ENCODE peak calls at places on chromosomes 11 and 22, in six cellular contexts. One of them, this sample, is unnamed.

GRCh38 chr22:48895831-48896765 is 931.6 kb downstream of the BRD1 start:
- DNase-seq in ovary: peak; percentile 16
- DNase-seq in gastrocnemius medialis: no peak
- DNase-seq in IMR-90: no peak
- DNase-seq in spleen: no peak
- DNase-seq in A549: no peak
- DNase-seq in this sample: no peak

GRCh38 chr11:73218830-73219215 is 742 bp downstream of the P2RY2 start:
- DNase-seq in ovary: no peak
- DNase-seq in gastrocnemius medialis: peak; percentile 66
- DNase-seq in IMR-90: no peak
- DNase-seq in spleen: peak; percentile 68
- DNase-seq in A549: no peak
- DNase-seq in this sample: no peak

GRCh38 chr11:17777726-17778091 is 43.1 kb downstream of the KCNC1 start:
- DNase-seq in ovary: peak; percentile 17
- DNase-seq in gastrocnemius medialis: no peak
- DNase-seq in IMR-90: no peak
- DNase-seq in spleen: peak; percentile 43
- DNase-seq in A549: no peak
- DNase-seq in this sample: no peak

GRCh38 chr11:69914286-69915150 is 95.3 kb upstream of the FGF3 start:
- DNase-seq in ovary: peak; percentile 32
- DNase-seq in gastrocnemius medialis: no peak
- DNase-seq in IMR-90: no peak
- DNase-seq in spleen: peak; percentile 58
- DNase-seq in A549: no peak
- DNase-seq in this sample: no peak

GRCh38 chr11:73139476-73140198 is 2.5 kb downstream of the FCHSD2 start:
- DNase-seq in ovary: no peak
- DNase-seq in gastrocnemius medialis: no peak
- DNase-seq in IMR-90: peak; percentile 49
- DNase-seq in spleen: no peak
- DNase-seq in A549: no peak
- DNase-seq in this sample: no peak

GRCh38 chr22:44410396-44411056 is 87.5 kb downstream of the RTL6 start:
- DNase-seq in ovary: peak; percentile 27
- DNase-seq in gastrocnemius medialis: no peak
- DNase-seq in IMR-90: no peak
- DNase-seq in spleen: peak; percentile 60
- DNase-seq in A549: no peak
- DNase-seq in this sample: no peak

GRCh38 chr11:109309153-109309552 is 112.8 kb upstream of the C11orf87 start:
- DNase-seq in ovary: no peak
- DNase-seq in gastrocnemius medialis: no peak
- DNase-seq in IMR-90: no peak
- DNase-seq in spleen: no peak
- DNase-seq in A549: no peak
- DNase-seq in this sample: no peak

GRCh38 chr11:115939726-115940421 is 435.7 kb upstream of the CADM1 start:
- DNase-seq in ovary: no peak
- DNase-seq in gastrocnemius medialis: no peak
- DNase-seq in IMR-90: no peak
- DNase-seq in spleen: no peak
- DNase-seq in A549: no peak
- DNase-seq in this sample: no peak

GRCh38 chr11:29333993-29334780 is 682.6 kb downstream of the KCNA4 start:
- DNase-seq in ovary: no peak
- DNase-seq in gastrocnemius medialis: no peak
- DNase-seq in IMR-90: peak; percentile 88
- DNase-seq in spleen: no peak
- DNase-seq in A549: peak; percentile 61
- DNase-seq in this sample: no peak

GRCh38 chr11:32838505-32839274 is 9.0 kb downstream of the PRRG4 start:
- DNase-seq in ovary: no peak
- DNase-seq in gastrocnemius medialis: no peak
- DNase-seq in IMR-90: no peak
- DNase-seq in spleen: no peak
- DNase-seq in A549: no peak
- DNase-seq in this sample: no peak

GRCh38 chr11:103257360-103257759 is 148.1 kb downstream of the DYNC2H1 start:
- DNase-seq in ovary: no peak
- DNase-seq in gastrocnemius medialis: no peak
- DNase-seq in IMR-90: peak; percentile 49
- DNase-seq in spleen: no peak
- DNase-seq in A549: peak; percentile 6
- DNase-seq in this sample: no peak

GRCh38 chr22:21068681-21069276 is 23.0 kb downstream of the LRRC74B start:
- DNase-seq in ovary: no peak
- DNase-seq in gastrocnemius medialis: no peak
- DNase-seq in IMR-90: no peak
- DNase-seq in spleen: no peak
- DNase-seq in A549: no peak
- DNase-seq in this sample: no peak

GRCh38 chr22:31943976-31944699 is at the start of gene YWHAH:
- DNase-seq in ovary: peak; percentile 99
- DNase-seq in gastrocnemius medialis: peak; percentile 95
- DNase-seq in IMR-90: peak; percentile 89
- DNase-seq in spleen: peak; percentile 98
- DNase-seq in A549: peak; percentile 83
- DNase-seq in this sample: peak; percentile 75

GRCh38 chr11:64251986-64252837 is 882 bp downstream of the PLCB3 start:
- DNase-seq in ovary: peak; percentile 74
- DNase-seq in gastrocnemius medialis: no peak
- DNase-seq in IMR-90: no peak
- DNase-seq in spleen: no peak
- DNase-seq in A549: peak; percentile 69
- DNase-seq in this sample: no peak

GRCh38 chr11:72789493-72790131 is 4.2 kb downstream of the STARD10 start:
- DNase-seq in ovary: no peak
- DNase-seq in gastrocnemius medialis: peak; percentile 79
- DNase-seq in IMR-90: peak; percentile 52
- DNase-seq in spleen: no peak
- DNase-seq in A549: no peak
- DNase-seq in this sample: no peak

GRCh38 chr11:76408171-76408965 is 27.2 kb downstream of the GVQW3 start:
- DNase-seq in ovary: no peak
- DNase-seq in gastrocnemius medialis: no peak
- DNase-seq in IMR-90: no peak
- DNase-seq in spleen: no peak
- DNase-seq in A549: no peak
- DNase-seq in this sample: no peak

GRCh38 chr11:36622431-36623136 is 24.5 kb upstream of the RAG2 start:
- DNase-seq in ovary: no peak
- DNase-seq in gastrocnemius medialis: no peak
- DNase-seq in IMR-90: peak; percentile 36
- DNase-seq in spleen: no peak
- DNase-seq in A549: peak; percentile 4
- DNase-seq in this sample: no peak

GRCh38 chr11:75554258-75555022 is 7.6 kb upstream of the SERPINH1 start:
- DNase-seq in ovary: peak; percentile 99
- DNase-seq in gastrocnemius medialis: peak; percentile 64
- DNase-seq in IMR-90: peak; percentile 100
- DNase-seq in spleen: no peak
- DNase-seq in A549: no peak
- DNase-seq in this sample: no peak

GRCh38 chr11:107576497-107577086 is 11.1 kb upstream of the ALKBH8 start:
- DNase-seq in ovary: peak; percentile 47
- DNase-seq in gastrocnemius medialis: no peak
- DNase-seq in IMR-90: peak; percentile 47
- DNase-seq in spleen: no peak
- DNase-seq in A549: peak; percentile 36
- DNase-seq in this sample: no peak

GRCh38 chr11:59158206-59159068 is 13.5 kb upstream of the DTX4 start:
- DNase-seq in ovary: no peak
- DNase-seq in gastrocnemius medialis: peak; percentile 18
- DNase-seq in IMR-90: peak; percentile 75
- DNase-seq in spleen: no peak
- DNase-seq in A549: peak; percentile 72
- DNase-seq in this sample: no peak

GRCh38 chr22:19341500-19341899 is 50.0 kb upstream of the CLTCL1 start:
- DNase-seq in ovary: no peak
- DNase-seq in gastrocnemius medialis: no peak
- DNase-seq in IMR-90: no peak
- DNase-seq in spleen: no peak
- DNase-seq in A549: no peak
- DNase-seq in this sample: no peak

GRCh38 chr11:61037694-61038093 is 64.6 kb upstream of the CD5 start:
- DNase-seq in ovary: peak; percentile 56
- DNase-seq in gastrocnemius medialis: no peak
- DNase-seq in IMR-90: no peak
- DNase-seq in spleen: no peak
- DNase-seq in A549: no peak
- DNase-seq in this sample: no peak

GRCh38 chr22:35349704-35350538 is 31.0 kb upstream of the HMOX1 start:
- DNase-seq in ovary: peak; percentile 70
- DNase-seq in gastrocnemius medialis: peak; percentile 55
- DNase-seq in IMR-90: peak; percentile 37
- DNase-seq in spleen: peak; percentile 82
- DNase-seq in A549: no peak
- DNase-seq in this sample: no peak

GRCh38 chr22:35348703-35349102 is 32.2 kb upstream of the HMOX1 start:
- DNase-seq in ovary: no peak
- DNase-seq in gastrocnemius medialis: no peak
- DNase-seq in IMR-90: no peak
- DNase-seq in spleen: no peak
- DNase-seq in A549: no peak
- DNase-seq in this sample: no peak

GRCh38 chr22:35348026-35348590 is 32.8 kb upstream of the HMOX1 start:
- DNase-seq in ovary: no peak
- DNase-seq in gastrocnemius medialis: no peak
- DNase-seq in IMR-90: no peak
- DNase-seq in spleen: no peak
- DNase-seq in A549: no peak
- DNase-seq in this sample: no peak

GRCh38 chr22:35350539-35351503 is 30.1 kb upstream of the HMOX1 start:
- DNase-seq in ovary: peak; percentile 95
- DNase-seq in gastrocnemius medialis: peak; percentile 94
- DNase-seq in IMR-90: peak; percentile 89
- DNase-seq in spleen: peak; percentile 97
- DNase-seq in A549: peak; percentile 85
- DNase-seq in this sample: peak; percentile 64

GRCh38 chr22:35349368-35349703 is 31.6 kb upstream of the HMOX1 start:
- DNase-seq in ovary: no peak
- DNase-seq in gastrocnemius medialis: peak; percentile 52
- DNase-seq in IMR-90: no peak
- DNase-seq in spleen: peak; percentile 76
- DNase-seq in A549: no peak
- DNase-seq in this sample: no peak
- H3K4me3 ChIP-seq in ovary: no peak overlapping the region
- H3K4me3 ChIP-seq in gastrocnemius medialis: no peak overlapping the region
- H3K4me3 ChIP-seq in IMR-90: no peak overlapping the region
- H3K4me3 ChIP-seq in spleen: no peak overlapping the region
- H3K4me3 ChIP-seq in A549: no peak overlapping the region
- H3K4me3 ChIP-seq in this sample: no peak overlapping the region

GRCh38 chr22:36332623-36333331 is 55.0 kb downstream of the MYH9 start:
- DNase-seq in ovary: no peak
- DNase-seq in gastrocnemius medialis: no peak
- DNase-seq in IMR-90: peak; percentile 83
- DNase-seq in spleen: peak; percentile 77
- DNase-seq in A549: no peak
- DNase-seq in this sample: no peak
- TF ChIP-seq POLR2A in ovary: no peak
- TF ChIP-seq POLR2A in gastrocnemius medialis: no peak
- TF ChIP-seq POLR2A in IMR-90: no peak
- TF ChIP-seq POLR2A in spleen: no peak
- TF ChIP-seq POLR2A in A549: no peak
- TF ChIP-seq POLR2A in this sample: no peak

GRCh38 chr11:126355926-126356897 is 726 bp downstream of the ST3GAL4 start:
- DNase-seq in ovary: peak; percentile 70
- DNase-seq in gastrocnemius medialis: no peak
- DNase-seq in IMR-90: no peak
- DNase-seq in spleen: peak; percentile 85
- DNase-seq in A549: no peak
- DNase-seq in this sample: no peak
- H3K27ac ChIP-seq in ovary: peak overlapping the region; percentile 82
- H3K27ac ChIP-seq in gastrocnemius medialis: peak overlapping the region; percentile 71
- H3K27ac ChIP-seq in IMR-90: peak overlapping the region; percentile 44
- H3K27ac ChIP-seq in spleen: peak overlapping the region; percentile 92
- H3K27ac ChIP-seq in A549: peak overlapping the region; percentile 98
- H3K27ac ChIP-seq in this sample: peak overlapping the region; percentile 88

GRCh38 chr22:46563381-46564083 is 26.1 kb upstream of the CELSR1 start:
- DNase-seq in ovary: peak; percentile 79
- DNase-seq in gastrocnemius medialis: peak; percentile 73
- DNase-seq in IMR-90: peak; percentile 37
- DNase-seq in spleen: peak; percentile 94
- DNase-seq in A549: peak; percentile 71
- DNase-seq in this sample: no peak
- H3K4me3 ChIP-seq in ovary: no peak overlapping the region
- H3K4me3 ChIP-seq in gastrocnemius medialis: no peak overlapping the region
- H3K4me3 ChIP-seq in IMR-90: no peak overlapping the region
- H3K4me3 ChIP-seq in spleen: no peak overlapping the region
- H3K4me3 ChIP-seq in A549: no peak overlapping the region
- H3K4me3 ChIP-seq in this sample: peak overlapping the region; percentile 51

DNA sequence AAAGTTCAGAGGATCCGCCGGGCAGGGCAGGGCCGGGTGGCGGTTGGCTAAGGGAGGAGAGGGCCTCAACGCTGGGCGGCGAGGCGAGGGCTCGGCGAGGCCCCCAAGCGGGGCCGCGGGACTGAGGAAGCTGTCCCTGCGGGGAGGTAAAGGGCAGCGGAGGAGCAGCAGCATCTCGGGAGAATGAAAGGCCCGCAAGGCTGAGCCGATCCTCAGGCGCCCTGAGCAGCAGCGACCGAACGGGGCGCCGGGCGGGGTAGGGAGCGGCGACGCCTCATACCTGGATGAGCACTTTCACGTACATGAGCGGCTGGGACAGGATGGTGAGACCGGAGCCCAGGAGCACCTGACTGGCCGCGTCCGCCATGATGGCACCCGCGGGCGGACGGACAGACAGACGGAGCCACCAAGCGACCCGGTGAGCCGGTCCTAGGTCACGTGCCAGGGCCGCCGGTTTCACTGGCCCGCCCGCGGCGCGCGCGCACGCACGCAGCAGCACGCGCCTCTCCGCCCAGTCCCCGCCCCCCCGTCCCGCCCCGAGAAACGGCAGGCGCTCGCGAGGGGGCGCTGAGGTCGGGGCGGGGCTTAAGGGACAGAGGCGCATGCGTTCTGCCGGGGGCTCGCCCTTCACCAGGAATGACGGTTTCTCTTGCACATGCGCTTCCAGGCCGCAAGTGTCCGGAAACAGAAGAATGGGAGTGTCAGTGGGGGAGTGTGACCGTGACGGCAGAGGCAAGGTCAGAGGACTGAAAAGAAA is at the start of gene MTCH2:
- DNase-seq in ovary: peak; percentile 97
- DNase-seq in gastrocnemius medialis: peak; percentile 95
- DNase-seq in IMR-90: peak; percentile 97
- DNase-seq in spleen: peak; percentile 98
- DNase-seq in A549: peak; percentile 96
- DNase-seq in this sample: peak; percentile 72
- TF ChIP-seq POLR2A in ovary: peak; percentile 64
- TF ChIP-seq POLR2A in gastrocnemius medialis: peak; percentile 86
- TF ChIP-seq POLR2A in IMR-90: peak; percentile 95
- TF ChIP-seq POLR2A in spleen: no peak
- TF ChIP-seq POLR2A in A549: peak; percentile 98
- TF ChIP-seq POLR2A in this sample: peak; percentile 69

GRCh38 chr11:12157241-12157661 is 46.9 kb downstream of the MICAL2 start:
- DNase-seq in ovary: no peak
- DNase-seq in gastrocnemius medialis: no peak
- DNase-seq in IMR-90: peak; percentile 84
- DNase-seq in spleen: no peak
- DNase-seq in A549: no peak
- DNase-seq in this sample: no peak
- H3K27ac ChIP-seq in ovary: peak overlapping the region; percentile 55
- H3K27ac ChIP-seq in gastrocnemius medialis: no peak overlapping the region
- H3K27ac ChIP-seq in IMR-90: peak overlapping the region; percentile 37
- H3K27ac ChIP-seq in spleen: peak overlapping the region; percentile 30
- H3K27ac ChIP-seq in A549: no peak overlapping the region
- H3K27ac ChIP-seq in this sample: peak overlapping the region; percentile 74

GRCh38 chr11:65262775-65263174 is 1.0 kb downstream of the POLA2 start:
- DNase-seq in ovary: no peak
- DNase-seq in gastrocnemius medialis: no peak
- DNase-seq in IMR-90: no peak
- DNase-seq in spleen: no peak
- DNase-seq in A549: no peak
- DNase-seq in this sample: no peak
- H3K4me3 ChIP-seq in ovary: peak overlapping the region; percentile 66
- H3K4me3 ChIP-seq in gastrocnemius medialis: peak overlapping the region; percentile 75
- H3K4me3 ChIP-seq in IMR-90: peak overlapping the region; percentile 67
- H3K4me3 ChIP-seq in spleen: peak overlapping the region; percentile 88
- H3K4me3 ChIP-seq in A549: peak overlapping the region; percentile 77
- H3K4me3 ChIP-seq in this sample: peak overlapping the region; percentile 69